ENCODE peak calls at places on chromosomes 12 and 14, in six cellular contexts. W is psoas muscle, Q is colonic mucosa, N is cardiac fibroblast, D is HFF-Myc, V is brain microvascular endothelial cell. F is an unnamed sample.

GRCh38 chr14:20412876-20413784 is at the start of gene TEP1:
- DNase-seq in W (peak; percentile 94), Q (peak; percentile 95), N (peak; percentile 86), D (peak; percentile 33), V (peak; percentile 79), F (peak; percentile 30)

GRCh38 chr12:83473408-83474095 is 786.8 kb downstream of the TMTC2 start:
- DNase-seq in W (no peak), Q (no peak), N (no peak), D (no peak), V (no peak), F (no peak)

GRCh38 chr12:52751795-52752194 is 25.4 kb downstream of the KRT76 start:
- DNase-seq in W (no peak), Q (no peak), N (no peak), D (no peak), V (no peak), F (no peak)

GRCh38 chr12:75650989-75651695 is 139.7 kb upstream of the KRR1 start:
- DNase-seq in W (no peak), Q (no peak), N (no peak), D (no peak), V (peak; percentile 81), F (no peak)

GRCh38 chr14:93909429-93910128 is 17.6 kb upstream of the FAM181A start:
- DNase-seq in W (peak; percentile 9), Q (no peak), N (no peak), D (no peak), V (no peak), F (no peak)

GRCh38 chr14:20818861-20819260 is 16.2 kb upstream of the RNASE1 start:
- DNase-seq in W (no peak), Q (no peak), N (no peak), D (no peak), V (no peak), F (no peak)

GRCh38 chr12:42182394-42182793 is 37.7 kb upstream of the GXYLT1 start:
- DNase-seq in W (no peak), Q (no peak), N (no peak), D (no peak), V (no peak), F (no peak)

GRCh38 chr14:67268456-67269115 is 27.4 kb downstream of the PALS1 start:
- DNase-seq in W (no peak), Q (no peak), N (peak; percentile 35), D (no peak), V (peak; percentile 12), F (no peak)

GRCh38 chr12:6767592-6768384 is 1.6 kb downstream of the PTMS start:
- DNase-seq in W (no peak), Q (peak; percentile 36), N (peak; percentile 31), D (no peak), V (no peak), F (no peak)

GRCh38 chr14:88363624-88364023 is 21.8 kb upstream of the SPATA7 start:
- DNase-seq in W (no peak), Q (no peak), N (no peak), D (no peak), V (no peak), F (no peak)
- H3K4me3 ChIP-seq in W (no peak overlapping the region), Q (no peak overlapping the region), N (no peak overlapping the region), D (no peak overlapping the region), V (no peak overlapping the region), F (no peak overlapping the region)

DNA sequence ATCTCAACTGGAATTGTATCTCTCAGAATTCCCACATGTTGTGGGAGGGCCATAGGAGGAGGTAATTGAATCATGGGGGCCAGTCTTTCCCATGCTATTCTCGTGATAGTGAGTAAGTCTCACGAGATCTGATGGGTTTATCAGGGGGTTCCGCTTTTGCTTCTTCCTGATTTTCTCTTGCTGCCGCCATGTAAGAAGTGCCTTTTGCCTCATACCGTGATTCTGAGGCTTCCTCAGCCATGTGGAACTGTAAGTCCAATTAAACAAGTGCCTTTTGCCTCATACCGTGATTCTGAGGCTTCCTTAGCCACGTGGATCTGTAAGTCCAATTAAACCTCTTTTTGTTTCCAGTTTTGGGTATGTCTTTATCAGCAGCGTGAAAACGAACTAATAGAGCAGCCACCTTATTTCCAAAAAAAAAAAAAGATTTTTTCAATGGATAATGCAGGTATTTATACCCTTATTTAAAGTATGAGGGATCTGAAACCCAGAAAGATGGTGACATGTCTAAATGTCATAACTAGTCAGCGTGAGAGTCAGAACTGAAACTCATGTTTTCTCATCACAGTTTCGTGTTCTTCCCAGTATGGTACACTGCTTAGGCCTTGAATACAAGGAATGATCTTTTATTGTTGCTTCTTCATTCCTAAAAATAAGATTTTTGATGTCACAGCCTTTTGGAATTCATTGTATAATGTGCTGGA is 89.6 kb downstream of the ERC1 start:
- DNase-seq in W (no peak), Q (no peak), N (no peak), D (no peak), V (no peak), F (no peak)
- H3K4me3 ChIP-seq in W (no peak overlapping the region), Q (no peak overlapping the region), N (no peak overlapping the region), D (no peak overlapping the region), V (no peak overlapping the region), F (no peak overlapping the region)

GRCh38 chr12:130162771-130163460 is 652 bp downstream of the FZD10 start:
- DNase-seq in W (no peak), Q (no peak), N (no peak), D (no peak), V (no peak), F (no peak)
- H3K4me3 ChIP-seq in W (peak overlapping the region; percentile 60), Q (peak overlapping the region; percentile 25), N (no peak overlapping the region), D (no peak overlapping the region), V (no peak overlapping the region), F (no peak overlapping the region)

DNA sequence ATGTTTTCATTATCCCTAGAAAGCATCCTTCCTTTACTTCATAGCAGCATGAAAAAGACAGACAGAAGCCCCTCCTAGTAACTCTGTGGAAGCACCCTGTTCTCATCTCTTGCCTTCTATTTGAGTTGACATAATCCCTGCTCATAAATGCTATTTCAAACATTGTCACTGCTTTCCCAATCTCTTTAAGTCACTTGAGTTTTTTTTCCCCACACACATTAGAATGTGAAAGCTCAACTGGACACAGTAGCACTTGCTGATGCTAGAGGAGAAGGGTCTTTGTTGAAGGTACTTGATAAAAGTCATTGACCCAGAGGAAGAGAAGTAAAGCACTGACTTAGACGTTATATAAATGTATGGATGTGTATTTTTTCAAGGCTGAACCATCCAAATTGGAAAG is 3.0 kb downstream of the E2F7 start:
- DNase-seq in W (no peak), Q (no peak), N (peak; percentile 29), D (no peak), V (no peak), F (no peak)
- H3K4me3 ChIP-seq in W (peak overlapping the region; percentile 6), Q (no peak overlapping the region), N (peak overlapping the region; percentile 7), D (no peak overlapping the region), V (peak overlapping the region; percentile 3), F (no peak overlapping the region)

GRCh38 chr12:132998742-132999141 is 12.6 kb downstream of the ZNF26 start:
- DNase-seq in W (no peak), Q (no peak), N (no peak), D (no peak), V (no peak), F (no peak)
- H3K4me3 ChIP-seq in W (no peak overlapping the region), Q (no peak overlapping the region), N (no peak overlapping the region), D (no peak overlapping the region), V (no peak overlapping the region), F (no peak overlapping the region)